ENCODE peak calls at places on chromosomes 3 and 15, in four cellular contexts. One of them, this sample, is unnamed. For H3K4me1, the result is how much of the 10 kb centered on the place peaks cover.

GRCh38 chr3:196399485-196399945 is 32.7 kb downstream of the UBXN7 start:
- DNase-seq in K562: peak
- DNase-seq in esophagus muscularis mucosa: no peak
- DNase-seq in endothelial cell of umbilical vein: no peak
- DNase-seq in this sample: no peak

GRCh38 chr15:94230886-94231727 is at the start of gene MCTP2:
- DNase-seq in esophagus muscularis mucosa: no peak
- DNase-seq in endothelial cell of umbilical vein: peak
- DNase-seq in K562: no peak
- DNase-seq in this sample: peak

GRCh38 chr15:69624816-69625215 is 172.2 kb downstream of the RPLP1 start:
- DNase-seq in endothelial cell of umbilical vein: no peak
- DNase-seq in K562: no peak
- DNase-seq in esophagus muscularis mucosa: peak
- DNase-seq in this sample: no peak

GRCh38 chr3:33063651-33064051 is 33.3 kb downstream of the GLB1 start:
- DNase-seq in esophagus muscularis mucosa: no peak
- DNase-seq in K562: no peak
- DNase-seq in endothelial cell of umbilical vein: no peak
- DNase-seq in this sample: no peak

GRCh38 chr3:189961525-189962161 is 159.1 kb downstream of the P3H2 start:
- DNase-seq in K562: peak
- DNase-seq in endothelial cell of umbilical vein: peak
- DNase-seq in esophagus muscularis mucosa: no peak
- DNase-seq in this sample: peak

GRCh38 chr3:173841334-173841733 is 443.8 kb downstream of the NLGN1 start:
- DNase-seq in K562: no peak
- DNase-seq in endothelial cell of umbilical vein: no peak
- DNase-seq in esophagus muscularis mucosa: no peak
- DNase-seq in this sample: no peak

GRCh38 chr15:29276366-29276765 is 6.7 kb upstream of the NSMCE3 start:
- DNase-seq in esophagus muscularis mucosa: no peak
- DNase-seq in K562: no peak
- DNase-seq in endothelial cell of umbilical vein: no peak
- DNase-seq in this sample: no peak

GRCh38 chr3:32297366-32297765 is 58.9 kb downstream of the CMTM8 start:
- DNase-seq in K562: no peak
- DNase-seq in esophagus muscularis mucosa: no peak
- DNase-seq in endothelial cell of umbilical vein: no peak
- DNase-seq in this sample: no peak

GRCh38 chr15:75672646-75673425 is 25.1 kb downstream of the SNX33 start:
- DNase-seq in K562: no peak
- DNase-seq in esophagus muscularis mucosa: no peak
- DNase-seq in endothelial cell of umbilical vein: peak
- DNase-seq in this sample: no peak

GRCh38 chr3:45092132-45093031 is 53.8 kb downstream of the CDCP1 start:
- DNase-seq in esophagus muscularis mucosa: no peak
- DNase-seq in K562: peak
- DNase-seq in endothelial cell of umbilical vein: no peak
- DNase-seq in this sample: no peak

GRCh38 chr3:184314700-184315505 is 497 bp downstream of the EIF4G1 start:
- DNase-seq in esophagus muscularis mucosa: peak
- DNase-seq in K562: peak
- DNase-seq in endothelial cell of umbilical vein: peak
- DNase-seq in this sample: peak

GRCh38 chr3:38325256-38325655 is 21.3 kb upstream of the XYLB start:
- DNase-seq in esophagus muscularis mucosa: peak
- DNase-seq in endothelial cell of umbilical vein: no peak
- DNase-seq in K562: no peak
- DNase-seq in this sample: no peak

GRCh38 chr3:115099115-115099884 is 47.8 kb downstream of the ZBTB20 start:
- DNase-seq in esophagus muscularis mucosa: no peak
- DNase-seq in endothelial cell of umbilical vein: peak
- DNase-seq in K562: no peak
- DNase-seq in this sample: no peak

GRCh38 chr3:112097378-112097777 is 11.2 kb downstream of the C3orf52 start:
- DNase-seq in K562: peak
- DNase-seq in endothelial cell of umbilical vein: peak
- DNase-seq in esophagus muscularis mucosa: no peak
- DNase-seq in this sample: peak

GRCh38 chr15:66997212-66997611 is 68.2 kb upstream of the SMAD3 start:
- DNase-seq in esophagus muscularis mucosa: no peak
- DNase-seq in endothelial cell of umbilical vein: no peak
- DNase-seq in K562: no peak
- DNase-seq in this sample: no peak

GRCh38 chr3:17151598-17152373 is 267.0 kb downstream of the PLCL2 start:
- DNase-seq in esophagus muscularis mucosa: no peak
- DNase-seq in K562: peak
- DNase-seq in endothelial cell of umbilical vein: no peak
- DNase-seq in this sample: no peak

GRCh38 chr3:19866751-19867347 is 67.2 kb downstream of the EFHB start:
- DNase-seq in K562: peak
- DNase-seq in esophagus muscularis mucosa: no peak
- DNase-seq in endothelial cell of umbilical vein: peak
- DNase-seq in this sample: no peak

GRCh38 chr15:90042766-90043525 is 41.8 kb downstream of the ZNF710 start:
- DNase-seq in endothelial cell of umbilical vein: no peak
- DNase-seq in esophagus muscularis mucosa: no peak
- DNase-seq in K562: no peak
- DNase-seq in this sample: no peak
- H3K4me1 ChIP-seq in endothelial cell of umbilical vein: under half
- H3K4me1 ChIP-seq in esophagus muscularis mucosa: under half
- H3K4me1 ChIP-seq in K562: under half
- H3K4me1 ChIP-seq in this sample: under half

GRCh38 chr3:145981057-145981456 is 179.9 kb downstream of the PLOD2 start:
- DNase-seq in endothelial cell of umbilical vein: no peak
- DNase-seq in K562: no peak
- DNase-seq in esophagus muscularis mucosa: no peak
- DNase-seq in this sample: no peak

DNA sequence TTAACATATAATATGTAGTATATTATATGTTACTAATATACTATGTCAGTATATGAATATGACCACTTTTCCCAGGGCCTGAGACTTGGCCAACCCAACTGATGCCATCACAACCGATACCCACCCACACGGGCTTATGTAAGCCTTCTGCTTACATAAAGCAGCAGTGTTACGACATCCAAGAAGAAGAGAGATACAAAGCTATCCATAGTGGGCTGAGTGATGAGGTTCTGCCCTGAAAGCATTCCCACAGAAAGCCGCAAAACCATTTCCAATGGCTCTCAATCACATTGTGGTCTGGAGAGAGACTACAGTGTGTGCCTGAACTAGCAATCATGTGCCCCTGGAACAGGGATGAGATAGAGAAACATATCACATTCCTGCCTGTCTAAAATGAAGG is 177.9 kb downstream of the PLOD2 start:
- DNase-seq in esophagus muscularis mucosa: no peak
- DNase-seq in K562: no peak
- DNase-seq in endothelial cell of umbilical vein: no peak
- DNase-seq in this sample: no peak
- TF ChIP-seq POLR2A in esophagus muscularis mucosa: no peak
- TF ChIP-seq POLR2A in K562: no peak
- TF ChIP-seq POLR2A in endothelial cell of umbilical vein: no peak
- TF ChIP-seq POLR2A in this sample: no peak

DNA sequence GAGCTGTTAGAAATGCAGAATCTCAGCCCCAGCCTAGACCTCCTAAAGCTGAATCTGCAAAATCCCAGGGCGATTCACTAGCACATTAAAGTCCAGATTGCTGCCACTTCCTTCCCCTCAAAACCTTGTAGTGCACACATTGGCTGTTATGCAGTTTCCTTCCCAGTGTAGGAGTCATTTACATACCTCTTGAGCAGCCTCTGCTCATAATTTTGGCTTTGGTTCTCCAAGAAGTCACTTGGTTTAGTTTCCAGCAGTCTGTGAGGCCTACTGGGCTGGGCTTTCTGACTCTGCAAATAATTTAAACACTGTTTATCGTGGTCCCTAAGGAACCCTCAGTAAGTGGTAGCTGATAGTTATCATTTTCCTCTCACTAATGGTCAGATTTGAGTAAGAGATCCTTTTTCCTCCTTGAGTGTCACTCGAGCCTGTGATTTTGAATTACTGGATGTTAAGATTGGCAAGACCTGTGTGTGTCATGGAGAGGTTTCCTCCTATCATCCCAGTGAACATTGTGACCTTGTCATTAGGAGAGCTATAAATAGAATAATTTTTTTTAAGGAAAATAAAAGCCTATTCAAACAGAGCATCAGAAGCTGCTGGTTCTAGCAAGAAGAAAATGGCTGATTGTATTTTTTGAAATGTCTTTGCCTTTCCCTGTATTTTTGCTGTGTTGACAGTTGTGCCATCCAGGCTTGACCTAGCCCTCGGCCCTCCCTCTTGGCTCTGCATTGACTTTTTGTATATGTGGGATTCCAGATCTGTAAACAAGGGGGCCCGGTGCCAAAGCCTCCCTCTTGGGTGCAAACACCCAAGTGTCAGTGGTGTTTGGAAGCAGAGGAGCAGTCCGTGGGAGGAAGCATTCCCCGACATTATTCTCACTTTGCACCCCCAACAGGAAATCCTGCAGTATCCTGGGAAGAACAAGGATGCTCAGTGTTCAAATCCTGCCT is 134.8 kb upstream of the ANKRD28 start:
- DNase-seq in esophagus muscularis mucosa: no peak
- DNase-seq in K562: no peak
- DNase-seq in endothelial cell of umbilical vein: no peak
- DNase-seq in this sample: no peak
- TF ChIP-seq POLR2AphosphoS5 in esophagus muscularis mucosa: no peak
- TF ChIP-seq POLR2AphosphoS5 in K562: no peak
- TF ChIP-seq POLR2AphosphoS5 in endothelial cell of umbilical vein: no peak
- TF ChIP-seq POLR2AphosphoS5 in this sample: no peak

DNA sequence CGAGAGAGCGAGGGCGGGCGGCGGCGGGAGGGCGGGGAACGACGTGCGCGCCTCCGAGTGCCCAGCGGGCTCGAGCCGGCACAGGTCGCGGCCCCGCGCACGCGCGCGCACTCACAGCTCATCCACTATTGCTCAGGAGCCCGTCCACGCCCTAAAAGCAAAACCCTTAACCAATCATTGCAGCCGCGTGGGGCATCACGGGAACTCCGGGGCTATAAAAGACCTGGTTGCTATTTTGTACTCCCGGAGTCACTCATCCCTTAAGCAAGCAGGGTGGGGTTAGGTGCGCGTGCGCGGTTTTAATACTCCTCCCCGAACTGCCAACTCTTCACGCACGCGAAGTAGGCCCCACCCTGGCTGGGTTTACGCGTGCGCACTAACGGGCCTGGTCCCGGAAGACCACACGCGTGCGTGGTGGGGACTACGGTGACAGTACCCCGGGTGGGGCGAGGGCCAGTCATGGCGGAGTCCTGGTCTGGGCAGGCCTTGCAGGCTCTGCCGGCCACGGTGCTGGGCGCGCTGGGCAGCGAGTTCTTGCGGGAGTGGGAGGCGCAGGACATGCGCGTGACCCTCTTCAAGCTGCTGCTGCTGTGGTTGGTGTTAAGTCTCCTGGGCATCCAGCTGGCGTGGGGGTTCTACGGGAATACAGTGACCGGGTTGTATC is at the start of the genes RHOA and TCTA:
- DNase-seq in esophagus muscularis mucosa: peak
- DNase-seq in endothelial cell of umbilical vein: peak
- DNase-seq in K562: peak
- DNase-seq in this sample: peak
- H3K4me1 ChIP-seq in esophagus muscularis mucosa: half or more
- H3K4me1 ChIP-seq in endothelial cell of umbilical vein: under half
- H3K4me1 ChIP-seq in K562: under half
- H3K4me1 ChIP-seq in this sample: under half

GRCh38 chr3:4748701-4749378 is 230.4 kb upstream of the BHLHE40 start:
- DNase-seq in K562: no peak
- DNase-seq in esophagus muscularis mucosa: no peak
- DNase-seq in endothelial cell of umbilical vein: no peak
- DNase-seq in this sample: no peak

GRCh38 chr3:4752201-4753072 is 226.8 kb upstream of the BHLHE40 start:
- DNase-seq in esophagus muscularis mucosa: no peak
- DNase-seq in K562: peak
- DNase-seq in endothelial cell of umbilical vein: no peak
- DNase-seq in this sample: no peak

GRCh38 chr3:4751057-4752051 is 227.9 kb upstream of the BHLHE40 start:
- DNase-seq in esophagus muscularis mucosa: no peak
- DNase-seq in K562: no peak
- DNase-seq in endothelial cell of umbilical vein: peak
- DNase-seq in this sample: no peak

GRCh38 chr3:4749567-4750002 is 229.7 kb upstream of the BHLHE40 start:
- DNase-seq in endothelial cell of umbilical vein: no peak
- DNase-seq in esophagus muscularis mucosa: no peak
- DNase-seq in K562: no peak
- DNase-seq in this sample: no peak

DNA sequence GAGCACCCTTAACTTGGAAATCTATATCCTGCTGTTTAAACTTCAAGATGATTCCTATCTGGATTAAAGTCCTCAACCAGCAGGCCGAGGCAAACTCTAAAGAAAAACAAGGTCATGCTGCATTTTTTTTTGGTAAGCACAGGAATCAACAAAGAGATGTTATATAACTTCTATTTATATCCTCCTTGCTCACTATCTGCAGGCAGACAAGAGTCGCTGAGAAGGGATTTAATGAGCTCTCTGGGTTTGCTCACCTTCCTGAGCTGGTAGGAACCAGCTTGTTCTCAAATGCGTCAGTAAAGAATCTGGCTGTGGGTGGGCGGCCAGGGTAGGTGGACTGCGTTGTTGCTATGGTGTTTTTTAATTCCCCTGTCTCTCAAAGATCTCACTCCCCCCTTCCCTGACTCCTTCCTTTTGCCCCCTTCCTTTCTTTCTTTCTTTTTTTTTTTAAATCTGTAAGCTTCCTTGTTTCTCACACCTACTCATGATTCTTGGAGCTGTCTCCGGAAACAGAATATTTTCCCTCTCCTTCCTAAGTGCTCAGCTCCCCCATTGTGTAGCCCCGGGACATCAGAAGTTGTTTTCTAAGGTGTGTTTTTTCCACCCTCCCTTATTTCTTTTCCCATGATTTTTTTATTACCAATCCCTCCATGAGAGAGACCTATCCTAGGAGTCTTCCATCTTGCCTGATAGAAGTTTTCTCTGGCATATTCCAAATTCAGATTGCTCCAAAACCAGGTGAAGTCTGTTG is 228.8 kb upstream of the BHLHE40 start:
- DNase-seq in esophagus muscularis mucosa: no peak
- DNase-seq in endothelial cell of umbilical vein: peak
- DNase-seq in K562: no peak
- DNase-seq in this sample: no peak
- TF ChIP-seq POLR2A in esophagus muscularis mucosa: no peak
- TF ChIP-seq POLR2A in endothelial cell of umbilical vein: no peak
- TF ChIP-seq POLR2A in K562: no peak
- TF ChIP-seq POLR2A in this sample: no peak

DNA sequence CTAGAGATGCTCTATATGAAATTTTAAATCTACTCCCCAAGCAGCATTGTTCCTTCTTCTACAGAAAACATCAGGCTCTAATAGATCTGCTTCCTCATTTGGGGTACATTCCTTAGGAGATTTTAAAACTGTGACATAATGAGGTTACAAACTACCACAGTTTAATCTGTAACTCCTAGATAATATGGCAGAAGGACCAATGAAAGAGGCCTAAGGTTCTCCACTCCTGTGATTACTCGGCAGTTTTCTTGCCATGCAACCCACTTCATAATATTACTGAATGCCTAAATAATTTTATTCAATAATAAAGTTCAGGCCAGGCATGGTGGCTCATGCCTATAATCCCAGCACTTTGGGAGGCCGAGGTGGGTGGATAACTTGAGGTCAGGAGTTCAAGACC is 16.1 kb downstream of the ZNF106 start:
- DNase-seq in K562: no peak
- DNase-seq in esophagus muscularis mucosa: no peak
- DNase-seq in endothelial cell of umbilical vein: no peak
- DNase-seq in this sample: no peak
- TF ChIP-seq POLR2AphosphoS5 in K562: no peak
- TF ChIP-seq POLR2AphosphoS5 in esophagus muscularis mucosa: no peak
- TF ChIP-seq POLR2AphosphoS5 in endothelial cell of umbilical vein: no peak
- TF ChIP-seq POLR2AphosphoS5 in this sample: no peak

This sample was measured in breast epithelium.